ENCODE peak calls at places on chromosomes 12 and 14, in five cellular contexts. One of them, this sample, is unnamed.

GRCh38 chr12:26721800-26722199 is 111.2 kb downstream of the ITPR2 start:
- DNase-seq in aorta: no peak
- DNase-seq in NCI-H345: peak
- DNase-seq in T-cell: no peak
- DNase-seq in BE2C: peak
- DNase-seq in this sample: no peak

GRCh38 chr14:49187799-49188198 is 398.4 kb downstream of the RPS29 start:
- DNase-seq in aorta: no peak
- DNase-seq in NCI-H345: no peak
- DNase-seq in T-cell: no peak
- DNase-seq in BE2C: no peak
- DNase-seq in this sample: no peak

GRCh38 chr12:119235352-119235751 is 56.6 kb downstream of the HSPB8 start:
- DNase-seq in aorta: no peak
- DNase-seq in NCI-H345: no peak
- DNase-seq in T-cell: no peak
- DNase-seq in BE2C: peak
- DNase-seq in this sample: no peak

GRCh38 chr12:25957898-25958253 is 606 bp upstream of the RASSF8 start:
- DNase-seq in aorta: no peak
- DNase-seq in NCI-H345: peak
- DNase-seq in T-cell: no peak
- DNase-seq in BE2C: no peak
- DNase-seq in this sample: no peak

GRCh38 chr14:92844220-92844619 is 50.1 kb downstream of the GOLGA5 start:
- DNase-seq in aorta: no peak
- DNase-seq in NCI-H345: no peak
- DNase-seq in T-cell: no peak
- DNase-seq in BE2C: no peak
- DNase-seq in this sample: no peak

GRCh38 chr12:79782197-79782890 is 91.6 kb upstream of the PAWR start:
- DNase-seq in aorta: no peak
- DNase-seq in NCI-H345: no peak
- DNase-seq in T-cell: no peak
- DNase-seq in BE2C: no peak
- DNase-seq in this sample: no peak

GRCh38 chr12:124603143-124603542 is 35.7 kb upstream of the NCOR2 start:
- DNase-seq in aorta: no peak
- DNase-seq in NCI-H345: no peak
- DNase-seq in T-cell: no peak
- DNase-seq in BE2C: peak
- DNase-seq in this sample: no peak

GRCh38 chr14:94656043-94656442 is 43.9 kb downstream of the SERPINA3 start:
- DNase-seq in aorta: no peak
- DNase-seq in NCI-H345: no peak
- DNase-seq in T-cell: no peak
- DNase-seq in BE2C: no peak
- DNase-seq in this sample: no peak

GRCh38 chr12:24111101-24111500 is 161.6 kb upstream of the SOX5 start:
- DNase-seq in aorta: no peak
- DNase-seq in NCI-H345: no peak
- DNase-seq in T-cell: no peak
- DNase-seq in BE2C: no peak
- DNase-seq in this sample: no peak

GRCh38 chr14:54682578-54682977 is 115.7 kb downstream of the SAMD4A start:
- DNase-seq in aorta: no peak
- DNase-seq in NCI-H345: no peak
- DNase-seq in T-cell: no peak
- DNase-seq in BE2C: no peak
- DNase-seq in this sample: no peak

GRCh38 chr12:89521348-89522238 is 3.0 kb downstream of the GALNT4 start:
- DNase-seq in aorta: no peak
- DNase-seq in NCI-H345: no peak
- DNase-seq in T-cell: no peak
- DNase-seq in BE2C: no peak
- DNase-seq in this sample: no peak

GRCh38 chr14:101033446-101034165 is 130.1 kb upstream of the RTL1 start:
- DNase-seq in aorta: peak
- DNase-seq in NCI-H345: no peak
- DNase-seq in T-cell: no peak
- DNase-seq in BE2C: peak
- DNase-seq in this sample: no peak

GRCh38 chr14:64200170-64200569 is 94.0 kb downstream of the ESR2 start:
- DNase-seq in aorta: no peak
- DNase-seq in NCI-H345: no peak
- DNase-seq in T-cell: no peak
- DNase-seq in BE2C: no peak
- DNase-seq in this sample: no peak

GRCh38 chr12:27957366-27957765 is 15.2 kb downstream of the PTHLH start:
- DNase-seq in aorta: no peak
- DNase-seq in NCI-H345: no peak
- DNase-seq in T-cell: no peak
- DNase-seq in BE2C: no peak
- DNase-seq in this sample: no peak

GRCh38 chr12:89134213-89134770 is 218.0 kb downstream of the DUSP6 start:
- DNase-seq in aorta: no peak
- DNase-seq in NCI-H345: peak
- DNase-seq in T-cell: no peak
- DNase-seq in BE2C: no peak
- DNase-seq in this sample: no peak

GRCh38 chr12:6608592-6609311 is 1.6 kb upstream of the CHD4 start:
- DNase-seq in aorta: no peak
- DNase-seq in NCI-H345: no peak
- DNase-seq in T-cell: peak
- DNase-seq in BE2C: peak
- DNase-seq in this sample: no peak

GRCh38 chr14:57714487-57714899 is 151.4 kb downstream of the SLC35F4 start:
- DNase-seq in aorta: no peak
- DNase-seq in NCI-H345: peak
- DNase-seq in T-cell: no peak
- DNase-seq in BE2C: no peak
- DNase-seq in this sample: no peak

GRCh38 chr12:111410229-111411186 is 4.8 kb downstream of the SH2B3 start:
- DNase-seq in aorta: no peak
- DNase-seq in NCI-H345: no peak
- DNase-seq in T-cell: no peak
- DNase-seq in BE2C: no peak
- DNase-seq in this sample: no peak

GRCh38 chr12:6575648-6576047 is 7.6 kb upstream of the NOP2 start:
- DNase-seq in aorta: no peak
- DNase-seq in NCI-H345: no peak
- DNase-seq in T-cell: no peak
- DNase-seq in BE2C: no peak
- DNase-seq in this sample: no peak

GRCh38 chr14:62743569-62743968 is 301.7 kb downstream of the KCNH5 start:
- DNase-seq in aorta: no peak
- DNase-seq in NCI-H345: no peak
- DNase-seq in T-cell: no peak
- DNase-seq in BE2C: peak
- DNase-seq in this sample: no peak

GRCh38 chr12:108838194-108839010 is 19.0 kb downstream of the SSH1 start:
- DNase-seq in aorta: peak
- DNase-seq in NCI-H345: peak
- DNase-seq in T-cell: peak
- DNase-seq in BE2C: peak
- DNase-seq in this sample: peak

GRCh38 chr14:36773136-36773540 is 111.5 kb downstream of the PAX9 start:
- DNase-seq in aorta: no peak
- DNase-seq in NCI-H345: peak
- DNase-seq in T-cell: no peak
- DNase-seq in BE2C: no peak
- DNase-seq in this sample: no peak

GRCh38 chr14:23442721-23443356 is 7.4 kb upstream of the MYH7 start:
- DNase-seq in aorta: no peak
- DNase-seq in NCI-H345: no peak
- DNase-seq in T-cell: no peak
- DNase-seq in BE2C: no peak
- DNase-seq in this sample: no peak

GRCh38 chr14:72932893-72933292 is 6.6 kb downstream of the DCAF4 start:
- DNase-seq in aorta: no peak
- DNase-seq in NCI-H345: no peak
- DNase-seq in T-cell: no peak
- DNase-seq in BE2C: no peak
- DNase-seq in this sample: no peak

GRCh38 chr12:22935090-22935489 is 310.1 kb downstream of the ETNK1 start:
- DNase-seq in aorta: peak
- DNase-seq in NCI-H345: peak
- DNase-seq in T-cell: no peak
- DNase-seq in BE2C: peak
- DNase-seq in this sample: no peak

GRCh38 chr12:70609739-70610491 is 27.3 kb downstream of the PTPRB start:
- DNase-seq in aorta: peak
- DNase-seq in NCI-H345: peak
- DNase-seq in T-cell: no peak
- DNase-seq in BE2C: peak
- DNase-seq in this sample: peak

GRCh38 chr14:22420598-22421186 is 168.3 kb downstream of the DAD1 start:
- DNase-seq in aorta: no peak
- DNase-seq in NCI-H345: no peak
- DNase-seq in T-cell: no peak
- DNase-seq in BE2C: no peak
- DNase-seq in this sample: no peak

GRCh38 chr14:28630100-28630499 is 136.5 kb upstream of the FOXG1 start:
- DNase-seq in aorta: no peak
- DNase-seq in NCI-H345: no peak
- DNase-seq in T-cell: no peak
- DNase-seq in BE2C: no peak
- DNase-seq in this sample: no peak

GRCh38 chr12:43337571-43338497 is 214.2 kb downstream of the ADAMTS20 start:
- DNase-seq in aorta: no peak
- DNase-seq in NCI-H345: no peak
- DNase-seq in T-cell: no peak
- DNase-seq in BE2C: no peak
- DNase-seq in this sample: no peak

GRCh38 chr12:5794156-5794555 is 150.9 kb downstream of the ANO2 start:
- DNase-seq in aorta: no peak
- DNase-seq in NCI-H345: no peak
- DNase-seq in T-cell: no peak
- DNase-seq in BE2C: no peak
- DNase-seq in this sample: no peak

GRCh38 chr12:106669216-106669615 is 86.4 kb downstream of the RFX4 start:
- DNase-seq in aorta: no peak
- DNase-seq in NCI-H345: no peak
- DNase-seq in T-cell: no peak
- DNase-seq in BE2C: no peak
- DNase-seq in this sample: no peak

GRCh38 chr12:58452546-58452945 is 467.8 kb downstream of the LRIG3 start:
- DNase-seq in aorta: no peak
- DNase-seq in NCI-H345: no peak
- DNase-seq in T-cell: no peak
- DNase-seq in BE2C: no peak
- DNase-seq in this sample: no peak

GRCh38 chr12:29794869-29795268 is 11.1 kb upstream of the TMTC1 start:
- DNase-seq in aorta: no peak
- DNase-seq in NCI-H345: no peak
- DNase-seq in T-cell: no peak
- DNase-seq in BE2C: no peak
- DNase-seq in this sample: no peak

GRCh38 chr12:76190249-76190648 is 105.8 kb upstream of the NAP1L1 start:
- DNase-seq in aorta: no peak
- DNase-seq in NCI-H345: no peak
- DNase-seq in T-cell: no peak
- DNase-seq in BE2C: no peak
- DNase-seq in this sample: no peak

GRCh38 chr12:64674367-64674922 is 64.2 kb downstream of the RASSF3 start:
- DNase-seq in aorta: no peak
- DNase-seq in NCI-H345: no peak
- DNase-seq in T-cell: peak
- DNase-seq in BE2C: no peak
- DNase-seq in this sample: no peak

GRCh38 chr12:46663297-46663696 is 162.5 kb downstream of the SLC38A4 start:
- DNase-seq in aorta: no peak
- DNase-seq in NCI-H345: no peak
- DNase-seq in T-cell: no peak
- DNase-seq in BE2C: no peak
- DNase-seq in this sample: no peak

GRCh38 chr14:75183225-75183624 is 6.8 kb upstream of the TMED10 start:
- DNase-seq in aorta: no peak
- DNase-seq in NCI-H345: no peak
- DNase-seq in T-cell: no peak
- DNase-seq in BE2C: no peak
- DNase-seq in this sample: no peak

GRCh38 chr14:83071888-83072501 is 1538.3 kb upstream of the SEL1L start:
- DNase-seq in aorta: no peak
- DNase-seq in NCI-H345: no peak
- DNase-seq in T-cell: no peak
- DNase-seq in BE2C: no peak
- DNase-seq in this sample: no peak